ENCODE peak calls at places on chromosomes 12 and 14, in five cellular contexts. Q, Z, U, C and N are unnamed samples.

GRCh38 chr14:34569750-34570149 is 30.2 kb upstream of the EAPP start:
- DNase-seq in C (no peak), Q (no peak), Z (no peak), U (no peak), N (no peak)

GRCh38 chr12:111174283-111175108 is 194.4 kb downstream of the PHETA1 start:
- DNase-seq in Z (peak), Q (no peak), U (no peak), C (no peak), N (peak)

GRCh38 chr14:96304956-96305355 is 48.9 kb downstream of the BDKRB1 start:
- DNase-seq in C (no peak), Q (no peak), U (no peak), Z (no peak), N (no peak)

GRCh38 chr14:72679591-72680151 is 214.2 kb downstream of the DPF3 start:
- DNase-seq in Q (no peak), U (no peak), C (no peak), Z (no peak), N (no peak)

GRCh38 chr12:93115198-93115601 is 186.1 kb upstream of the EEA1 start:
- DNase-seq in Z (no peak), C (no peak), Q (peak), U (no peak), N (no peak)

GRCh38 chr12:93376436-93377251 is 1.1 kb upstream of the NUDT4 start:
- DNase-seq in C (peak), Q (no peak), Z (no peak), U (no peak), N (peak)

GRCh38 chr12:659090-659683 is 4.1 kb downstream of the NINJ2 start:
- DNase-seq in Z (peak), C (no peak), U (no peak), Q (no peak), N (peak)

GRCh38 chr14:81303258-81303935 is 82.6 kb upstream of the GTF2A1 start:
- DNase-seq in Q (no peak), U (no peak), C (peak), Z (peak), N (peak)

GRCh38 chr12:116441292-116441691 is 117.9 kb upstream of the MAP1LC3B2 start:
- DNase-seq in Z (no peak), C (no peak), U (no peak), Q (no peak), N (no peak)

GRCh38 chr14:102761206-102761605 is 16.0 kb upstream of the TRAF3 start:
- DNase-seq in Z (no peak), Q (no peak), U (no peak), C (no peak), N (no peak)

GRCh38 chr14:23094666-23095195 is at the start of gene ACIN1:
- DNase-seq in Q (peak), U (peak), Z (peak), C (peak), N (peak)

GRCh38 chr14:98736701-98737338 is 535.2 kb downstream of the BCL11B start:
- DNase-seq in Q (no peak), Z (no peak), U (no peak), C (no peak), N (no peak)

GRCh38 chr14:68462683-68463082 is 330.2 kb downstream of the ZFP36L1 start:
- DNase-seq in C (no peak), Q (peak), Z (no peak), U (no peak), N (no peak)
- TF ChIP-seq CTCF in C (no peak), Q (peak), Z (no peak), U (peak), N (no peak)

GRCh38 chr12:52918351-52918750 is 13.5 kb upstream of the KRT8 start:
- DNase-seq in U (no peak), Z (no peak), C (no peak), Q (no peak), N (no peak)
- TF ChIP-seq CTCF in U (no peak), Z (no peak), C (no peak), Q (no peak), N (no peak)

GRCh38 chr12:12665194-12665593 is 30.8 kb downstream of the GPR19 start:
- DNase-seq in U (no peak), Z (no peak), Q (no peak), C (no peak), N (no peak)
- TF ChIP-seq CTCF in U (no peak), Z (no peak), Q (no peak), C (no peak), N (no peak)

DNA sequence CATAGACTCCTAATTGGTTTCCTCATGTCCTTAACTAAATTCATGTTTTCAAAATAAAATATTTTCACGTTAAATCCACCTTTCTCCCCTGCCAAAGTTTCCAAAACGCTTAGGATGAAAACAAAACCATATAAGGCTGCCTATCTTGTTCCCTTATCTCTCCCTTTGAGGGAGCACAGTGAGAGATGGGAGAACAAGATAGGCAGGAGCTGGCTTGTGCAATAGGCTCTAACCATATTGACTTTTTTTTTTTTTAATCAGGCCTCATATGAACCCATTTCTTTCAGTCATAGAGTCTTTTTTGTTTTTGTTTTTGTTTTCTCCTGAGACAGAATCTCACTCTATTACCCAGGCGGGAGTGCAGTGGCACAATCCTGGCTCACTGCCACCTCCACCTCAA is 184.9 kb downstream of the NRXN3 start:
- DNase-seq in C (no peak), Z (no peak), U (no peak), Q (no peak), N (no peak)
- TF ChIP-seq CTCF in C (no peak), Z (no peak), U (no peak), Q (no peak), N (no peak)

GRCh38 chr12:104109446-104110271 is 28.4 kb downstream of the NFYB start:
- DNase-seq in C (no peak), U (no peak), Z (no peak), Q (no peak), N (no peak)
- TF ChIP-seq CTCF in C (peak), U (no peak), Z (peak), Q (peak), N (no peak)

GRCh38 chr12:71441836-71442566 is 2.4 kb downstream of the LGR5 start:
- DNase-seq in Q (no peak), Z (no peak), U (no peak), C (no peak), N (no peak)
- TF ChIP-seq CTCF in Q (no peak), Z (no peak), U (no peak), C (no peak), N (no peak)